ENCODE peak calls at places on chromosomes 4 and X, in nine cellular contexts. R is RWPE2, Z is choroid plexus epithelial cell, G is GM12865, Y is suprapubic skin, N is fibroblast of lung, Q is SJCRH30, B is cardiac muscle cell, X is AG04450. K is an unnamed sample.

GRCh38 chrX:151974336-151975227 is at the start of gene GABRE:
- DNase-seq in R (no peak), X (no peak), Q (peak), N (peak), Y (peak), G (no peak), Z (peak), B (peak), K (peak)

GRCh38 chr4:48602222-48602621 is 112.2 kb downstream of the ZAR1 start:
- DNase-seq in N (peak), B (no peak), Y (no peak), G (no peak), Q (peak), X (peak), Z (peak), R (no peak), K (no peak)

GRCh38 chr4:140661550-140661949 is 92.8 kb upstream of the UCP1 start:
- DNase-seq in Q (no peak), N (no peak), Y (no peak), Z (no peak), G (no peak), X (no peak), R (no peak), B (no peak), K (no peak)

GRCh38 chrX:153973127-153974002 is 811 bp downstream of the TMEM187 start:
- DNase-seq in N (no peak), G (no peak), Y (peak), X (no peak), Z (peak), R (no peak), Q (peak), B (no peak), K (no peak)

GRCh38 chr4:128427832-128428366 is 140.3 kb upstream of the PGRMC2 start:
- DNase-seq in Y (no peak), X (peak), N (peak), B (no peak), Z (peak), R (peak), G (peak), Q (peak), K (peak)

GRCh38 chr4:39770471-39770870 is 72.5 kb downstream of the UBE2K start:
- DNase-seq in G (no peak), B (no peak), N (no peak), X (no peak), Z (no peak), Q (no peak), R (no peak), Y (no peak), K (no peak)

GRCh38 chrX:47285762-47286320 is 53.0 kb downstream of the USP11 start:
- DNase-seq in Q (no peak), N (peak), R (no peak), B (no peak), Z (no peak), X (no peak), Y (no peak), G (no peak), K (peak)

GRCh38 chr4:152394786-152395185 is 141.1 kb downstream of the FBXW7 start:
- DNase-seq in Q (no peak), R (no peak), X (no peak), G (no peak), Z (no peak), Y (no peak), B (no peak), N (no peak), K (peak)

GRCh38 chrX:23616361-23616760 is 50.9 kb upstream of the PRDX4 start:
- DNase-seq in Z (peak), N (peak), R (no peak), Q (peak), G (peak), B (peak), X (no peak), Y (no peak), K (peak)

GRCh38 chr4:26213317-26213716 is 107.5 kb upstream of the RBPJ start:
- DNase-seq in R (no peak), Z (no peak), G (no peak), Q (peak), B (no peak), Y (no peak), X (no peak), N (no peak), K (no peak)

GRCh38 chr4:3207531-3208037 is 41.4 kb upstream of the MSANTD1 start:
- DNase-seq in N (no peak), R (no peak), Q (no peak), Y (peak), Z (peak), G (no peak), X (no peak), B (no peak), K (peak)

GRCh38 chr4:145904413-145905177 is 34.0 kb downstream of the ZNF827 start:
- DNase-seq in X (no peak), G (peak), R (no peak), Q (no peak), B (no peak), Z (no peak), Y (no peak), N (no peak), K (no peak)

GRCh38 chr4:41587286-41587685 is 49.3 kb downstream of the LIMCH1 start:
- DNase-seq in Y (no peak), N (no peak), R (no peak), G (no peak), X (no peak), Z (no peak), Q (no peak), B (no peak), K (no peak)

GRCh38 chr4:70556856-70557255 is 35.2 kb upstream of the AMBN start:
- DNase-seq in X (no peak), Y (no peak), Q (no peak), B (no peak), G (no peak), Z (peak), N (peak), R (no peak), K (peak)

GRCh38 chr4:174218127-174218790 is 65.2 kb downstream of the FBXO8 start:
- DNase-seq in X (no peak), Q (no peak), Z (peak), N (peak), Y (no peak), G (no peak), B (no peak), R (no peak), K (peak)

DNA sequence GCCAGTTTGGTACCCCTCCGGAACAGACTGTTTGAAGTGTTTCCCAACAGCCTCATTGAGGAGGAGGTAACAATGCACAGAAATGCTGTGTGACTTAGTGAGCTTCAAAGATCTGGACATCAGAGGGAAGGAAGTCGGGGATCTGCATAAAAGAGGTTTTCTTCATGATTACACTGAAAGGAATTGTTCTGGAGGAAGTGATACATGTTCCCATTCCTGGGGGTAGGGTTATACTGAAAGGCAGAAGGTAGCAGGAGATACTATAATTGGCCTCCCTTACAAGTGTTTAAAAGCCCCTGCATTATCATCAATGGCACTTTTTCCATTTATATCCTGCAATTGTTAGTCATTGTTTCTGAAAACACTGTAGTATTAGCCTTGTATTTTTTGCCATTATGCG is 94.0 kb upstream of the DKK2 start:
- DNase-seq in G (no peak), R (no peak), N (peak), Y (no peak), X (no peak), B (no peak), Q (no peak), Z (no peak), K (peak)
- H3K4me3 ChIP-seq in G (no peak), R (no peak), N (no peak), Y (no peak), X (no peak), B (no peak), Q (no peak), Z (no peak), K (no peak)

DNA sequence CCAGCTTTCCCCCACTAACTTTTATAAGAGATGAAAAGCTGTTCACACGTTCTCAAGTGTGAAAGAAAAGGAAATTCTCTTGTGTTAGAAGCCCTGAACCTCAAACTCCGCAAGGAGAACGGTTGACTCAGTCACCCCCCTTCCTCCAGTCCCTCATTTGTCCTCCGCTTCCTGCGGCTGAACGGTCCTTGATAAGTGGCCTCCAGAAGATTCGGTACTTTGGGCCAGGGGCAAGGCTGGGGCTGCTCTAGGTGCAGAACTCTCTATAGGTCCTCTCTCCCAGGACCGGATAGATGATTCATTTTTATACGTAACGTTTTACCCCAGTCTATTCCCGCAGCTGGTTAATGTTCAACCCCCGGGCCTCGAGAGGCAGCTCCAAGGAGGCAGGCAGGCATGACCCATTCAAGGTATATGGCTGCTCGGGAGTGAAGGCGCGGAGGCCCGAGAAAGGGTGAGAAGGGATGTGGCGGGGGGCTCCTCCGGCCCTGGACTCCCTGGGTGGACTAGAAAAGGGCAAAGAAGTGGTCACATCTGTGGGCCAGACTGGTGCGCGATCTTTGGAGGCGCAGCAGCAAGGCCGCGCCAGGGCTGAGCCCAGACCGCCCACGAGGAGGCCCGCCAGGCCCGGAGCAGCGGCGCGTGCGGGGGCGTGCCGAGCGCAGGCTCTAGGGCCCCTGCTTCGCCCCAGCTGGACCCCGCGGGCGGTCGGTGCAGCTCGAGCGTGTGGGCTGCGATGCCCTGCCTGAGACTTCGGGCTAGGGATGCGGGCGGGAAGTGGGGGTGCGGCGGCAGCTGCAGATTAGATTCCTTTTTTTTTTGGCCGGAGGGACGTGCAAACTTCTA is 11.7 kb downstream of the PITX2 start:
- DNase-seq in B (no peak), R (no peak), Z (no peak), N (no peak), Q (no peak), G (no peak), Y (no peak), X (no peak), K (no peak)
- H3K4me3 ChIP-seq in B (no peak), R (no peak), Z (no peak), N (no peak), Q (no peak), G (no peak), Y (peak), X (no peak), K (no peak)

DNA sequence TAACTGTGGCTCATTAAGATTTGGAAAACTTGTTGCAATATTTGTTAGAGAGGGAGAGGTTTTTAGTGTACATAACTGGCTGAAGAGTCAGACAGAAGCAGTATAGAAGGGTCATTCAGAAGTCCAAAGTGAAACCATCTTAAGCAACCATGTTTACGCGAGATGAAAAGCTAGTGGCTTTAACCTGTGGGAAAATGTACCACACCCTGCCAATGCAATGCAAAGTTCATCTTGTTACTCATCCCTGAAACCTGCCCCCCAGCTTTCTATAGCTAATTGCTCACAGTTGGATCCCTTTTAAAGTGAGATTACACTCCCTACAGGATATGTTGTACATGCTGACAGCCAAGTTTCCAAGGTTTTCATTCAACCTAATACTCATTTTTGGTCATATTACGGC is 96.7 kb upstream of the RAPGEF2 start:
- DNase-seq in Q (no peak), N (peak), R (peak), G (no peak), X (no peak), Y (no peak), B (no peak), Z (peak), K (peak)
- H3K4me3 ChIP-seq in Q (no peak), N (no peak), R (no peak), G (no peak), X (no peak), Y (no peak), B (no peak), Z (no peak), K (no peak)

DNA sequence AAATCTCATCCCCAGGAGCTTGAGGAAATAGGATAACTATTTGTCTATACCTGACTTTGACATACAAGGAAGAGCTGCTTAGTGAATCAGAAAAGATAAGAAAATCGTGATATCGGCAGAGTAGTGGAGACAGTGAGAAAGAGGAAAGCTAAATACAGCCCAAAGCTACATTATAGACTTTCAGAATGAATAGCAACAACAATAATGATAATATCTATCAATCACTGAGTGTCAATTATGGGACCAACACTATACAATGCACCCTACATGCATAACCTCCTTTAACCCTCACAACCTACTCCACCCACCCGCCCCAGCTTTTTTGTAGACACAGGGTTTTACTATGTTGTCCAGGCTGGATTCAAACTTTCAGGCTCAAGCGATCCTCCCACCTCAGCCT is 205.1 kb downstream of the PPP3CA start:
- DNase-seq in B (no peak), X (no peak), Z (no peak), N (no peak), Q (no peak), G (no peak), Y (no peak), R (no peak), K (no peak)
- H3K4me3 ChIP-seq in B (no peak), X (no peak), Z (no peak), N (no peak), Q (no peak), G (no peak), Y (no peak), R (no peak), K (no peak)

GRCh38 chr4:1309261-1310010 is 19.7 kb downstream of the MAEA start:
- DNase-seq in Y (peak), Q (peak), G (peak), X (peak), B (peak), Z (peak), N (peak), R (peak), K (peak)
- H3K4me3 ChIP-seq in Y (peak), Q (peak), G (no peak), X (peak), B (peak), Z (peak), N (peak), R (peak), K (peak)

GRCh38 chr4:19473569-19473968 is 778.1 kb upstream of the SLIT2 start:
- DNase-seq in X (no peak), G (no peak), Q (no peak), Z (peak), N (peak), R (no peak), B (no peak), Y (no peak), K (no peak)

GRCh38 chr4:19472669-19473068 is 779.0 kb upstream of the SLIT2 start:
- DNase-seq in G (no peak), Q (no peak), B (no peak), N (peak), X (no peak), Z (peak), R (no peak), Y (no peak), K (no peak)
- H3K4me3 ChIP-seq in G (no peak), Q (no peak), B (no peak), N (no peak), X (no peak), Z (no peak), R (no peak), Y (no peak), K (no peak)

GRCh38 chr4:69518102-69518501 is 22.4 kb upstream of the UGT2B4 start:
- DNase-seq in G (no peak), Q (no peak), R (no peak), N (no peak), X (no peak), Y (no peak), Z (no peak), B (no peak), K (no peak)
- H3K4me3 ChIP-seq in G (no peak), Q (no peak), R (no peak), N (no peak), X (no peak), Y (no peak), Z (no peak), B (no peak), K (no peak)

GRCh38 chr4:138992676-138993075 is 22.9 kb upstream of the NOCT start:
- DNase-seq in Z (no peak), Y (no peak), Q (no peak), B (no peak), G (peak), N (no peak), X (no peak), R (no peak), K (no peak)

GRCh38 chr4:138996090-138996489 is 19.5 kb upstream of the NOCT start:
- DNase-seq in G (no peak), X (no peak), Z (no peak), Y (no peak), N (no peak), Q (no peak), R (no peak), B (no peak), K (no peak)
- H3K4me3 ChIP-seq in G (no peak), X (no peak), Z (no peak), Y (no peak), N (no peak), Q (no peak), R (no peak), B (no peak), K (no peak)

GRCh38 chr4:157287445-157287844 is 66.9 kb downstream of the GRIA2 start:
- DNase-seq in G (no peak), Z (no peak), B (no peak), X (no peak), R (no peak), Q (no peak), Y (no peak), N (no peak), K (no peak)

GRCh38 chr4:157290622-157291021 is 70.1 kb downstream of the GRIA2 start:
- DNase-seq in Q (no peak), Z (no peak), R (no peak), N (no peak), G (no peak), Y (no peak), B (no peak), X (no peak), K (no peak)

GRCh38 chr4:157294575-157294974 is 74.0 kb downstream of the GRIA2 start:
- DNase-seq in X (no peak), B (no peak), Y (no peak), Q (no peak), G (no peak), R (no peak), Z (no peak), N (no peak), K (no peak)

DNA sequence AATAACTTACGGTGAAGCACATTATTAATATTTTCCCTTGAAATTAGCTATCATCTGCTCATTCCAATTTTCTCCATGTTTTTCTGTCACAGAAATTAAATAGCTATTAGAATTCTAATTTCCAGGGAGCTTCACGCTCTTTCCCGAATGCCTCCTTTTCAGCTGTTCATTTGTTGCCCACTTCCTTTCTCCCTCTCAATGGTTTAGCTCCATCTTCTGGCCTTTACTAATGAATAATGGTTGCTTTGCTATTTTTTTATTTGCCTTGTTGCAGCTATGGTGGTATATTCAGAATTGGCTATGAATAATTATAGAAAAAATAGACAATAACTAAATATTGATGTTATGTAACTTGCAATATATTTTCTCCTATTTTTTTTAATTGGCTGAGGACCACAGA is 70.5 kb downstream of the GRIA2 start:
- DNase-seq in B (no peak), X (no peak), R (no peak), G (no peak), Y (no peak), Q (no peak), N (no peak), Z (peak), K (peak)
- H3K4me3 ChIP-seq in B (no peak), X (no peak), R (no peak), G (no peak), Y (no peak), Q (no peak), N (no peak), Z (no peak), K (no peak)

K was measured in cardiac fibroblast.